ENCODE peak calls at places on chromosomes 6 and 20, in ten cellular contexts. One of them, this sample, is unnamed.

GRCh38 chr6:8187209-8187608 is 84.9 kb upstream of the EEF1E1 start:
- DNase-seq in NCI-H2081: no peak
- DNase-seq in ascending aorta: no peak
- DNase-seq in H1: no peak
- DNase-seq in stimulated activated naive B cell treated with anti-CD40 and anti-IgM and Interleukin-4, amounts not matched to agents 10 μg/mL and 1 μg/mL and 100 μg/mL, for 72 hours: no peak
- DNase-seq in T-helper 1 cell: no peak
- DNase-seq in stimulated activated CD8-positive, alpha-beta memory T cell treated with anti-CD3 and anti-CD28 coated beads, Interleukin-15, amount 100 ng/mL, for 4 hours: no peak
- DNase-seq in posterior vena cava: no peak
- DNase-seq in nucleus accumbens: no peak
- DNase-seq in stimulated activated CD4-positive, alpha-beta T cell treated with anti-CD3 and anti-CD28 coated beads, Interleukin-4, amount 100 ng/mL, for 24 hours: no peak
- DNase-seq in this sample: no peak

GRCh38 chr6:159977242-159978214 is 8.6 kb downstream of the IGF2R start:
- DNase-seq in NCI-H2081: no peak
- DNase-seq in ascending aorta: no peak
- DNase-seq in H1: no peak
- DNase-seq in stimulated activated naive B cell treated with anti-CD40 and anti-IgM and Interleukin-4, amounts not matched to agents 10 μg/mL and 1 μg/mL and 100 μg/mL, for 72 hours: no peak
- DNase-seq in T-helper 1 cell: no peak
- DNase-seq in stimulated activated CD8-positive, alpha-beta memory T cell treated with anti-CD3 and anti-CD28 coated beads, Interleukin-15, amount 100 ng/mL, for 4 hours: no peak
- DNase-seq in posterior vena cava: no peak
- DNase-seq in nucleus accumbens: peak
- DNase-seq in stimulated activated CD4-positive, alpha-beta T cell treated with anti-CD3 and anti-CD28 coated beads, Interleukin-4, amount 100 ng/mL, for 24 hours: no peak
- DNase-seq in this sample: no peak

GRCh38 chr6:11556308-11556707 is 18.8 kb downstream of the TMEM170B start:
- DNase-seq in NCI-H2081: no peak
- DNase-seq in ascending aorta: no peak
- DNase-seq in H1: no peak
- DNase-seq in stimulated activated naive B cell treated with anti-CD40 and anti-IgM and Interleukin-4, amounts not matched to agents 10 μg/mL and 1 μg/mL and 100 μg/mL, for 72 hours: no peak
- DNase-seq in T-helper 1 cell: no peak
- DNase-seq in stimulated activated CD8-positive, alpha-beta memory T cell treated with anti-CD3 and anti-CD28 coated beads, Interleukin-15, amount 100 ng/mL, for 4 hours: no peak
- DNase-seq in posterior vena cava: no peak
- DNase-seq in nucleus accumbens: no peak
- DNase-seq in stimulated activated CD4-positive, alpha-beta T cell treated with anti-CD3 and anti-CD28 coated beads, Interleukin-4, amount 100 ng/mL, for 24 hours: no peak
- DNase-seq in this sample: no peak

GRCh38 chr6:104689551-104690205 is 170.0 kb downstream of the HACE1 start:
- DNase-seq in NCI-H2081: no peak
- DNase-seq in ascending aorta: no peak
- DNase-seq in H1: no peak
- DNase-seq in stimulated activated naive B cell treated with anti-CD40 and anti-IgM and Interleukin-4, amounts not matched to agents 10 μg/mL and 1 μg/mL and 100 μg/mL, for 72 hours: no peak
- DNase-seq in T-helper 1 cell: no peak
- DNase-seq in stimulated activated CD8-positive, alpha-beta memory T cell treated with anti-CD3 and anti-CD28 coated beads, Interleukin-15, amount 100 ng/mL, for 4 hours: no peak
- DNase-seq in posterior vena cava: no peak
- DNase-seq in nucleus accumbens: no peak
- DNase-seq in stimulated activated CD4-positive, alpha-beta T cell treated with anti-CD3 and anti-CD28 coated beads, Interleukin-4, amount 100 ng/mL, for 24 hours: no peak
- DNase-seq in this sample: peak

GRCh38 chr6:136955123-136955522 is 33.0 kb downstream of the SLC35D3 start:
- DNase-seq in NCI-H2081: no peak
- DNase-seq in ascending aorta: no peak
- DNase-seq in H1: no peak
- DNase-seq in stimulated activated naive B cell treated with anti-CD40 and anti-IgM and Interleukin-4, amounts not matched to agents 10 μg/mL and 1 μg/mL and 100 μg/mL, for 72 hours: no peak
- DNase-seq in T-helper 1 cell: no peak
- DNase-seq in stimulated activated CD8-positive, alpha-beta memory T cell treated with anti-CD3 and anti-CD28 coated beads, Interleukin-15, amount 100 ng/mL, for 4 hours: no peak
- DNase-seq in posterior vena cava: no peak
- DNase-seq in nucleus accumbens: no peak
- DNase-seq in stimulated activated CD4-positive, alpha-beta T cell treated with anti-CD3 and anti-CD28 coated beads, Interleukin-4, amount 100 ng/mL, for 24 hours: no peak
- DNase-seq in this sample: no peak

GRCh38 chr6:13113376-13113775 is 215.0 kb downstream of the TBC1D7 start:
- DNase-seq in NCI-H2081: no peak
- DNase-seq in ascending aorta: no peak
- DNase-seq in H1: no peak
- DNase-seq in stimulated activated naive B cell treated with anti-CD40 and anti-IgM and Interleukin-4, amounts not matched to agents 10 μg/mL and 1 μg/mL and 100 μg/mL, for 72 hours: no peak
- DNase-seq in T-helper 1 cell: no peak
- DNase-seq in stimulated activated CD8-positive, alpha-beta memory T cell treated with anti-CD3 and anti-CD28 coated beads, Interleukin-15, amount 100 ng/mL, for 4 hours: no peak
- DNase-seq in posterior vena cava: no peak
- DNase-seq in nucleus accumbens: no peak
- DNase-seq in stimulated activated CD4-positive, alpha-beta T cell treated with anti-CD3 and anti-CD28 coated beads, Interleukin-4, amount 100 ng/mL, for 24 hours: no peak
- DNase-seq in this sample: no peak

GRCh38 chr20:55103188-55103587 is 627.8 kb downstream of the DOK5 start:
- DNase-seq in NCI-H2081: peak
- DNase-seq in ascending aorta: no peak
- DNase-seq in H1: no peak
- DNase-seq in stimulated activated naive B cell treated with anti-CD40 and anti-IgM and Interleukin-4, amounts not matched to agents 10 μg/mL and 1 μg/mL and 100 μg/mL, for 72 hours: no peak
- DNase-seq in T-helper 1 cell: no peak
- DNase-seq in stimulated activated CD8-positive, alpha-beta memory T cell treated with anti-CD3 and anti-CD28 coated beads, Interleukin-15, amount 100 ng/mL, for 4 hours: no peak
- DNase-seq in posterior vena cava: no peak
- DNase-seq in nucleus accumbens: no peak
- DNase-seq in stimulated activated CD4-positive, alpha-beta T cell treated with anti-CD3 and anti-CD28 coated beads, Interleukin-4, amount 100 ng/mL, for 24 hours: no peak
- DNase-seq in this sample: no peak

GRCh38 chr20:44610313-44610965 is 28.1 kb downstream of the PKIG start:
- DNase-seq in NCI-H2081: no peak
- DNase-seq in ascending aorta: no peak
- DNase-seq in H1: no peak
- DNase-seq in stimulated activated naive B cell treated with anti-CD40 and anti-IgM and Interleukin-4, amounts not matched to agents 10 μg/mL and 1 μg/mL and 100 μg/mL, for 72 hours: no peak
- DNase-seq in T-helper 1 cell: no peak
- DNase-seq in stimulated activated CD8-positive, alpha-beta memory T cell treated with anti-CD3 and anti-CD28 coated beads, Interleukin-15, amount 100 ng/mL, for 4 hours: no peak
- DNase-seq in posterior vena cava: no peak
- DNase-seq in nucleus accumbens: no peak
- DNase-seq in stimulated activated CD4-positive, alpha-beta T cell treated with anti-CD3 and anti-CD28 coated beads, Interleukin-4, amount 100 ng/mL, for 24 hours: no peak
- DNase-seq in this sample: no peak

GRCh38 chr20:50567860-50568548 is 57.8 kb downstream of the PTPN1 start:
- DNase-seq in NCI-H2081: no peak
- DNase-seq in ascending aorta: no peak
- DNase-seq in H1: no peak
- DNase-seq in stimulated activated naive B cell treated with anti-CD40 and anti-IgM and Interleukin-4, amounts not matched to agents 10 μg/mL and 1 μg/mL and 100 μg/mL, for 72 hours: no peak
- DNase-seq in T-helper 1 cell: no peak
- DNase-seq in stimulated activated CD8-positive, alpha-beta memory T cell treated with anti-CD3 and anti-CD28 coated beads, Interleukin-15, amount 100 ng/mL, for 4 hours: no peak
- DNase-seq in posterior vena cava: no peak
- DNase-seq in nucleus accumbens: no peak
- DNase-seq in stimulated activated CD4-positive, alpha-beta T cell treated with anti-CD3 and anti-CD28 coated beads, Interleukin-4, amount 100 ng/mL, for 24 hours: peak
- DNase-seq in this sample: no peak

GRCh38 chr20:41513829-41514228 is 104.3 kb downstream of the CHD6 start:
- DNase-seq in NCI-H2081: no peak
- DNase-seq in ascending aorta: no peak
- DNase-seq in H1: no peak
- DNase-seq in stimulated activated naive B cell treated with anti-CD40 and anti-IgM and Interleukin-4, amounts not matched to agents 10 μg/mL and 1 μg/mL and 100 μg/mL, for 72 hours: no peak
- DNase-seq in T-helper 1 cell: no peak
- DNase-seq in stimulated activated CD8-positive, alpha-beta memory T cell treated with anti-CD3 and anti-CD28 coated beads, Interleukin-15, amount 100 ng/mL, for 4 hours: no peak
- DNase-seq in posterior vena cava: no peak
- DNase-seq in nucleus accumbens: no peak
- DNase-seq in stimulated activated CD4-positive, alpha-beta T cell treated with anti-CD3 and anti-CD28 coated beads, Interleukin-4, amount 100 ng/mL, for 24 hours: no peak
- DNase-seq in this sample: no peak

GRCh38 chr6:16483315-16483875 is 245.0 kb downstream of the GMPR start:
- DNase-seq in NCI-H2081: no peak
- DNase-seq in ascending aorta: no peak
- DNase-seq in H1: no peak
- DNase-seq in stimulated activated naive B cell treated with anti-CD40 and anti-IgM and Interleukin-4, amounts not matched to agents 10 μg/mL and 1 μg/mL and 100 μg/mL, for 72 hours: no peak
- DNase-seq in T-helper 1 cell: no peak
- DNase-seq in stimulated activated CD8-positive, alpha-beta memory T cell treated with anti-CD3 and anti-CD28 coated beads, Interleukin-15, amount 100 ng/mL, for 4 hours: no peak
- DNase-seq in posterior vena cava: no peak
- DNase-seq in nucleus accumbens: no peak
- DNase-seq in stimulated activated CD4-positive, alpha-beta T cell treated with anti-CD3 and anti-CD28 coated beads, Interleukin-4, amount 100 ng/mL, for 24 hours: peak
- DNase-seq in this sample: no peak

This sample was measured in HCT116.